ENCODE peak calls at places on chromosome 11, in seven cellular contexts. One of them, this sample, is unnamed.

GRCh38 chr11:70656293-70656692 is 258.0 kb downstream of the CTTN start:
- ATAC-seq in aorta: no peak
- ATAC-seq in stimulated activated effector memory CD8-positive, alpha-beta T cell treated with anti-CD3 and anti-CD28 coated beads, Interleukin-12 subunit alpha, Interleukin-12 subunit beta, amount 100 ng/mL, for 72 hours: no peak
- ATAC-seq in Right ventricle myocardium inferior: no peak
- ATAC-seq in activated T-cell treated with anti-CD3 and anti-CD28 coated beads, Interleukin-2, amount 50 U/mL, for 4 hours: no peak
- ATAC-seq in T-cell: no peak
- ATAC-seq in naive B cell: no peak
- ATAC-seq in this sample: no peak

GRCh38 chr11:63835156-63835540 is 3.8 kb upstream of the MARK2 start:
- ATAC-seq in aorta: no peak
- ATAC-seq in stimulated activated effector memory CD8-positive, alpha-beta T cell treated with anti-CD3 and anti-CD28 coated beads, Interleukin-12 subunit alpha, Interleukin-12 subunit beta, amount 100 ng/mL, for 72 hours: no peak
- ATAC-seq in Right ventricle myocardium inferior: no peak
- ATAC-seq in activated T-cell treated with anti-CD3 and anti-CD28 coated beads, Interleukin-2, amount 50 U/mL, for 4 hours: no peak
- ATAC-seq in T-cell: no peak
- ATAC-seq in naive B cell: no peak
- ATAC-seq in this sample: no peak

GRCh38 chr11:102724904-102725515 is at the start of gene MMP8:
- ATAC-seq in aorta: no peak
- ATAC-seq in stimulated activated effector memory CD8-positive, alpha-beta T cell treated with anti-CD3 and anti-CD28 coated beads, Interleukin-12 subunit alpha, Interleukin-12 subunit beta, amount 100 ng/mL, for 72 hours: no peak
- ATAC-seq in Right ventricle myocardium inferior: no peak
- ATAC-seq in activated T-cell treated with anti-CD3 and anti-CD28 coated beads, Interleukin-2, amount 50 U/mL, for 4 hours: no peak
- ATAC-seq in T-cell: no peak
- ATAC-seq in naive B cell: no peak
- ATAC-seq in this sample: no peak

GRCh38 chr11:96114178-96115070 is 190.5 kb upstream of the MTMR2 start:
- ATAC-seq in aorta: peak
- ATAC-seq in stimulated activated effector memory CD8-positive, alpha-beta T cell treated with anti-CD3 and anti-CD28 coated beads, Interleukin-12 subunit alpha, Interleukin-12 subunit beta, amount 100 ng/mL, for 72 hours: no peak
- ATAC-seq in Right ventricle myocardium inferior: no peak
- ATAC-seq in activated T-cell treated with anti-CD3 and anti-CD28 coated beads, Interleukin-2, amount 50 U/mL, for 4 hours: peak
- ATAC-seq in T-cell: no peak
- ATAC-seq in naive B cell: no peak
- ATAC-seq in this sample: no peak

GRCh38 chr11:58165504-58166106 is 23.3 kb upstream of the OR9Q2 start:
- ATAC-seq in aorta: no peak
- ATAC-seq in stimulated activated effector memory CD8-positive, alpha-beta T cell treated with anti-CD3 and anti-CD28 coated beads, Interleukin-12 subunit alpha, Interleukin-12 subunit beta, amount 100 ng/mL, for 72 hours: no peak
- ATAC-seq in Right ventricle myocardium inferior: no peak
- ATAC-seq in activated T-cell treated with anti-CD3 and anti-CD28 coated beads, Interleukin-2, amount 50 U/mL, for 4 hours: no peak
- ATAC-seq in T-cell: no peak
- ATAC-seq in naive B cell: no peak
- ATAC-seq in this sample: no peak

GRCh38 chr11:110587972-110588371 is 124.3 kb downstream of the ARHGAP20 start:
- ATAC-seq in aorta: no peak
- ATAC-seq in stimulated activated effector memory CD8-positive, alpha-beta T cell treated with anti-CD3 and anti-CD28 coated beads, Interleukin-12 subunit alpha, Interleukin-12 subunit beta, amount 100 ng/mL, for 72 hours: no peak
- ATAC-seq in Right ventricle myocardium inferior: no peak
- ATAC-seq in activated T-cell treated with anti-CD3 and anti-CD28 coated beads, Interleukin-2, amount 50 U/mL, for 4 hours: no peak
- ATAC-seq in T-cell: no peak
- ATAC-seq in naive B cell: no peak
- ATAC-seq in this sample: no peak

GRCh38 chr11:60310407-60310998 is 16.6 kb upstream of the MS4A6E start:
- ATAC-seq in aorta: peak
- ATAC-seq in stimulated activated effector memory CD8-positive, alpha-beta T cell treated with anti-CD3 and anti-CD28 coated beads, Interleukin-12 subunit alpha, Interleukin-12 subunit beta, amount 100 ng/mL, for 72 hours: no peak
- ATAC-seq in Right ventricle myocardium inferior: peak
- ATAC-seq in activated T-cell treated with anti-CD3 and anti-CD28 coated beads, Interleukin-2, amount 50 U/mL, for 4 hours: no peak
- ATAC-seq in T-cell: no peak
- ATAC-seq in naive B cell: peak
- ATAC-seq in this sample: no peak

GRCh38 chr11:1317432-1317831 is 8.0 kb upstream of the TOLLIP start:
- ATAC-seq in aorta: no peak
- ATAC-seq in stimulated activated effector memory CD8-positive, alpha-beta T cell treated with anti-CD3 and anti-CD28 coated beads, Interleukin-12 subunit alpha, Interleukin-12 subunit beta, amount 100 ng/mL, for 72 hours: no peak
- ATAC-seq in Right ventricle myocardium inferior: no peak
- ATAC-seq in activated T-cell treated with anti-CD3 and anti-CD28 coated beads, Interleukin-2, amount 50 U/mL, for 4 hours: no peak
- ATAC-seq in T-cell: no peak
- ATAC-seq in naive B cell: no peak
- ATAC-seq in this sample: no peak